ENCODE peak calls at places on chromosomes 1 and 21, in eight cellular contexts. D is aorta, V is A549, T is HCT116, P is ascending aorta, S is fibroblast of the aortic adventitia, A is mesendoderm, M is NT2/D1. H is an unnamed sample.

GRCh38 chr21:28378026-28378425 is 614.7 kb downstream of the LTN1 start:
- DNase-seq in M (no peak), V (no peak), P (no peak), S (no peak), D (no peak), A (no peak), T (no peak), H (no peak)

GRCh38 chr1:235929216-235929615 is 62.5 kb upstream of the LYST start:
- DNase-seq in P (no peak), V (no peak), T (no peak), M (no peak), S (no peak), A (no peak), D (no peak), H (peak)

GRCh38 chr1:1422465-1423244 is 1.6 kb upstream of the ANKRD65 start:
- DNase-seq in D (peak), M (no peak), S (no peak), V (no peak), P (no peak), T (no peak), A (peak), H (no peak)

GRCh38 chr21:34204481-34205439 is 131.4 kb downstream of the MRPS6 start:
- DNase-seq in V (no peak), D (no peak), S (no peak), M (no peak), A (no peak), T (no peak), P (no peak), H (no peak)

GRCh38 chr1:243883551-243883950 is 33.5 kb upstream of the AKT3 start:
- DNase-seq in T (no peak), V (no peak), D (no peak), P (no peak), M (no peak), A (peak), S (peak), H (peak)

GRCh38 chr1:229271448-229272120 is 673 bp downstream of the RAB4A start:
- DNase-seq in T (no peak), P (no peak), D (peak), S (peak), M (no peak), A (peak), V (no peak), H (peak)

GRCh38 chr1:175887981-175888428 is 144.6 kb upstream of the TNR start:
- DNase-seq in V (peak), S (peak), T (peak), M (peak), A (peak), P (no peak), D (peak), H (peak)

GRCh38 chr21:42668620-42669019 is 15.2 kb downstream of the PDE9A start:
- DNase-seq in S (no peak), M (no peak), T (no peak), D (no peak), P (no peak), V (no peak), A (no peak), H (no peak)

GRCh38 chr1:200150721-200151120 is 123.2 kb downstream of the NR5A2 start:
- DNase-seq in S (peak), T (peak), D (no peak), V (peak), M (peak), A (peak), P (no peak), H (peak)

GRCh38 chr1:114558548-114558947 is 22.9 kb downstream of the BCAS2 start:
- DNase-seq in V (peak), P (no peak), D (no peak), M (no peak), T (peak), A (peak), S (peak), H (peak)

GRCh38 chr1:111570781-111571181 is 48.8 kb upstream of the RAP1A start:
- DNase-seq in A (peak), D (no peak), S (no peak), V (no peak), P (no peak), T (peak), M (no peak), H (peak)

GRCh38 chr21:15722591-15723324 is 7.0 kb upstream of the USP25 start:
- DNase-seq in V (no peak), S (no peak), M (no peak), D (no peak), P (no peak), A (peak), T (no peak), H (no peak)

GRCh38 chr21:36124395-36124794 is 10.5 kb upstream of the CBR3 start:
- DNase-seq in V (no peak), M (no peak), D (no peak), A (no peak), T (no peak), P (no peak), S (no peak), H (no peak)

GRCh38 chr1:61692155-61692783 is 32.7 kb downstream of the TM2D1 start:
- DNase-seq in M (no peak), D (no peak), A (no peak), T (no peak), V (no peak), P (no peak), S (peak), H (peak)

GRCh38 chr1:30955448-30956015 is 47.0 kb upstream of the SDC3 start:
- DNase-seq in P (no peak), V (no peak), T (no peak), A (no peak), S (peak), M (no peak), D (no peak), H (peak)

GRCh38 chr21:46036696-46037337 is 55.2 kb downstream of the COL6A1 start:
- DNase-seq in P (no peak), S (no peak), M (no peak), D (no peak), T (no peak), V (no peak), A (no peak), H (no peak)

GRCh38 chr1:202085682-202086373 is 36.9 kb upstream of the GPR37L1 start:
- DNase-seq in D (no peak), V (no peak), T (no peak), S (peak), P (no peak), A (peak), M (peak), H (peak)

GRCh38 chr1:228902781-228903572 is 167.7 kb downstream of the RHOU start:
- DNase-seq in P (peak), S (peak), M (no peak), D (peak), T (peak), V (peak), A (no peak), H (peak)

GRCh38 chr1:27447399-27447798 is 42.6 kb downstream of the WASF2 start:
- DNase-seq in A (no peak), D (no peak), T (no peak), P (no peak), M (no peak), S (no peak), V (no peak), H (no peak)

GRCh38 chr21:44370027-44370735 is 16.8 kb downstream of the TRPM2 start:
- DNase-seq in S (peak), D (peak), P (no peak), T (no peak), A (no peak), V (peak), M (no peak), H (peak)

GRCh38 chr1:151859814-151860405 is 6.4 kb upstream of the THEM5 start:
- DNase-seq in M (no peak), T (no peak), S (no peak), D (no peak), P (no peak), V (no peak), A (no peak), H (no peak)

GRCh38 chr21:17597680-17598079 is 15.0 kb downstream of the BTG3 start:
- DNase-seq in A (no peak), S (no peak), T (no peak), V (no peak), M (no peak), P (no peak), D (no peak), H (no peak)

GRCh38 chr1:163399976-163400375 is 78.2 kb downstream of the NUF2 start:
- DNase-seq in M (peak), P (no peak), V (no peak), A (peak), S (no peak), D (no peak), T (no peak), H (no peak)

GRCh38 chr21:35350965-35351364 is 301.9 kb upstream of the RUNX1 start:
- DNase-seq in D (no peak), P (no peak), M (no peak), A (no peak), V (no peak), T (no peak), S (no peak), H (peak)

GRCh38 chr1:1601564-1602320 is 1.8 kb upstream of the FNDC10 start:
- DNase-seq in T (no peak), D (no peak), S (no peak), V (no peak), M (no peak), P (no peak), A (no peak), H (no peak)

GRCh38 chr1:192489748-192490147 is 85.8 kb upstream of the RGS1 start:
- DNase-seq in P (peak), D (peak), T (no peak), M (no peak), S (peak), V (no peak), A (peak), H (peak)

GRCh38 chr1:8516793-8517556 is 199.1 kb downstream of the SLC45A1 start:
- DNase-seq in M (no peak), D (no peak), S (no peak), V (no peak), P (no peak), A (no peak), T (no peak), H (peak)

GRCh38 chr1:203186446-203187305 is at the start of gene CHI3L1:
- DNase-seq in M (no peak), T (no peak), D (no peak), V (no peak), A (peak), S (no peak), P (no peak), H (peak)
- H3K4me3 ChIP-seq in M (no peak), T (no peak), D (no peak), V (no peak), A (no peak), S (no peak), P (no peak), H (no peak)

GRCh38 chr1:147072371-147073061 is 99.8 kb downstream of the PRKAB2 start:
- DNase-seq in P (no peak), S (no peak), T (no peak), M (no peak), A (peak), V (no peak), D (no peak), H (no peak)
- H3K4me3 ChIP-seq in P (peak), S (peak), T (no peak), M (no peak), A (no peak), V (no peak), D (no peak), H (peak)

DNA sequence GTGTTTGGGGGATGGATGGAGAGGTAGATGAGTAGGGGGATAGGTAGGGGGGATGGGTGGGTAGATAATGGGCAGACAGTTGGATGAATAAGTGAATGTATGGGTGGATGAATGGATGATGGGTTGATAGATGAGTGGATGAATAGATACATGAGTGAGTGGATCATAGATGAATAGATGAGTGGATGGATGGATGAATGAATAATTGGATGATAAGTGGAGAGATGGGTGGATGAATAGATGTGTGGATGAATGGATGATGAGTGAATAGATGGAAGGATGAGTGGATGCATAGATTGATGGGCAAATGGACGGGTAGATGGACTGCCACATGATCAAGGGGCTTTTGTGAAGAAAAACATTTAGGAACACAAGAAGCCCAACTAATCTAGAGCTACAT is 133.3 kb upstream of the F3 start:
- DNase-seq in V (no peak), D (no peak), A (no peak), T (no peak), M (no peak), S (no peak), P (no peak), H (no peak)
- H3K4me3 ChIP-seq in V (no peak), D (no peak), A (no peak), T (no peak), M (no peak), S (no peak), P (no peak), H (no peak)

DNA sequence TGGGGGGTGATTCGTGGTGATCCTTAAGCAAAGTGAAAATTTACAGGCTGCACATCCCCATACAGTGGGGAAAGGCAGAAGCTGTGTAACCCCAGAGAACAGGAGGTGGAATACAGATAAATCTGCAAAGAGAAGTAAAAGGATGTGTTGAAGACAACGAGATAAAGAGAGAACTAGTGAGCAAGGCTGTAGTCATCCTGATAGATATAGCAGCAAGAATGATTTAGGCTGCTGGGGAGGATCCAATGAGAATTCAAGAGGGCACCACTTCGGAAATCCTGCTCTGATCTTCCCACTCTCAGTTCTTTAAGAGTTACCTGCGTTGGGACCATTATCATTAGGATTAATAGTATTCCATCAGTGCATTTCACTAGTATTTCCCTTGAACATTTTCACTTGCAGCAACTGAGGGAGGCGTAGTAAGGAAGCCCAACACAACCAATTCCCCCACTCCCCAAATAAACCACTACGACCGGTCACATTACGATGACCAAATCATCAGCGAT is at the start of gene BRINP3:
- DNase-seq in D (no peak), A (no peak), T (no peak), S (peak), P (no peak), M (no peak), V (no peak), H (no peak)
- H3K4me3 ChIP-seq in D (peak), A (peak), T (peak), S (peak), P (peak), M (peak), V (peak), H (no peak)

DNA sequence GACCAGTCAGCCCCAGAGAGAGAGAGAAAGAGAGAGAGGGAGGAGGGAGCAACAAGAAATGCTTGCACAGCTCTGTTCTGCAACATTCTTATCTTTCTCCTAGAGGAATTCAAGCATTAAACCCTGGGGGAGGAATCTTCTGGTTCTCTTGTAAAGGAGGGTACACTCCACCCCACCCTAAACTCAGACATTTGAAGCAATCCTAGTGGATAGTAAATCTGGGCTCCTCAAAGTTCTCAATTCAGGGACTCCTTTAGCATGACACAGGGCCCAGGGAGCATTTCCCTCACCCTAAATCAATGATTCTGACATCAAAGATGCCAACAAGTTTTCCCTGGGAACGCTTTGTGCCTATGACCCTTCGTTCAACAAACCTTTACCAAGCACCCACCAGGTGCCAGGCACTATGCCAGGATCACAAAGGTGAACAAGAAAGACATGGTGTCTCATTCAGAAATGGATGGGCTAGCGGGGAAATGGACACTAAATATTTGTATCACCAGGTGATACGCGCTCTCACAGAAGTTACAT is 11.9 kb upstream of the CAPN2 start:
- DNase-seq in P (no peak), A (peak), M (no peak), S (peak), V (no peak), D (no peak), T (peak), H (no peak)
- H3K4me3 ChIP-seq in P (no peak), A (no peak), M (no peak), S (no peak), V (no peak), D (no peak), T (peak), H (no peak)

GRCh38 chr1:41673355-41673754 is 188.9 kb upstream of the EDN2 start:
- DNase-seq in V (no peak), D (no peak), S (peak), M (no peak), P (no peak), A (no peak), T (no peak), H (peak)
- H3K4me3 ChIP-seq in V (no peak), D (no peak), S (no peak), M (no peak), P (no peak), A (no peak), T (no peak), H (no peak)